ENCODE peak calls at places on chromosomes 4 and X, in ten cellular contexts. U is putamen; Y is kidney; V is NCI-H1092; B is smooth muscle cell of the brain vasculature; K is activated T-helper 1 cell treated with anti-CD3 and anti-CD28 coated beads, Interleukin-12 subunit alpha, Interleukin-12 subunit beta, Interleukin-2, Interleukin-4 antibody, amounts not matched to agents 30 ng/mL and 10 ng/mL and 1 ng/mL, durations not matched to agents 14 hours and 24 hours and 36 hours; E is cardiac fibroblast; Z is HTR-8/SVneo; J is CD8-positive, alpha-beta memory T cell; X is GM20000. R is an unnamed sample.

GRCh38 chr4:17152941-17153340 is 254.5 kb upstream of the LDB2 start:
- DNase-seq in E (no peak), V (no peak), B (no peak), Z (no peak), J (no peak), Y (no peak), X (no peak), K (no peak), U (no peak), R (no peak)

GRCh38 chr4:163331629-163332360 is 601 bp downstream of the NPY1R start:
- DNase-seq in B (no peak), J (no peak), X (peak; percentile 28), V (no peak), Y (peak; percentile 82), Z (peak; percentile 22), K (no peak), U (peak; percentile 38), E (peak; percentile 18), R (no peak)

GRCh38 chrX:6965729-6966128 is 181.8 kb upstream of the STS start:
- DNase-seq in Y (no peak), B (no peak), U (no peak), J (no peak), K (no peak), E (no peak), Z (no peak), X (no peak), V (no peak), R (no peak)

GRCh38 chr4:145528601-145529000 is 46.9 kb downstream of the SMAD1 start:
- DNase-seq in B (no peak), V (no peak), J (no peak), X (no peak), Y (no peak), K (no peak), E (no peak), Z (no peak), U (no peak), R (no peak)

GRCh38 chrX:50988649-50989048 is 78.1 kb downstream of the BMP15 start:
- DNase-seq in Z (no peak), B (peak; percentile 1), J (no peak), V (no peak), X (peak; percentile 1), K (no peak), Y (no peak), U (peak; percentile 6), E (peak; percentile 44), R (no peak)

GRCh38 chr4:4317496-4318232 is 27.6 kb downstream of the ZBTB49 start:
- DNase-seq in Y (no peak), J (no peak), K (no peak), Z (no peak), E (no peak), X (no peak), B (no peak), V (no peak), U (peak; percentile 39), R (no peak)

GRCh38 chr4:22385615-22386014 is 130.3 kb downstream of the ADGRA3 start:
- DNase-seq in U (no peak), V (no peak), J (no peak), K (no peak), E (peak; percentile 71), Z (peak; percentile 37), B (no peak), Y (no peak), X (no peak), R (no peak)

GRCh38 chrX:72306085-72306801 is 529 bp upstream of the CITED1 start:
- DNase-seq in V (no peak), U (no peak), X (peak; percentile 28), B (no peak), E (no peak), J (no peak), Y (no peak), K (no peak), Z (no peak), R (no peak)

GRCh38 chr4:67886281-67886680 is 2.5 kb upstream of the TMPRSS11D start:
- DNase-seq in V (no peak), U (no peak), K (no peak), B (no peak), X (no peak), Y (no peak), Z (no peak), J (no peak), E (peak; percentile 82), R (no peak)

GRCh38 chr4:6989331-6989923 is 53.7 kb upstream of the TADA2B start:
- DNase-seq in X (no peak), K (no peak), Y (no peak), E (no peak), B (no peak), U (no peak), V (no peak), J (no peak), Z (no peak), R (no peak)

GRCh38 chr4:83556006-83556712 is 20.3 kb downstream of the GPAT3 start:
- DNase-seq in X (no peak), Z (no peak), E (no peak), U (no peak), V (no peak), B (no peak), K (no peak), Y (no peak), J (no peak), R (no peak)

GRCh38 chrX:12344954-12345353 is 206.7 kb downstream of the FRMPD4 start:
- DNase-seq in Y (no peak), E (no peak), V (no peak), K (no peak), U (no peak), X (no peak), J (no peak), B (no peak), Z (no peak), R (no peak)

GRCh38 chr4:108991929-108992328 is 229.1 kb upstream of the ETNPPL start:
- DNase-seq in U (no peak), V (no peak), X (no peak), Y (no peak), J (no peak), B (no peak), E (peak; percentile 67), K (no peak), Z (peak; percentile 24), R (no peak)

GRCh38 chr4:184746532-184746870 is 12.6 kb upstream of the CENPU start:
- DNase-seq in J (no peak), X (no peak), K (no peak), V (no peak), U (no peak), B (no peak), Z (no peak), E (peak; percentile 89), Y (no peak), R (no peak)

R was measured in brain pericyte.